ENCODE peak calls at places on chromosomes 7 and 10, in ten cellular contexts. Y is heart left ventricle, J is uterus, M is IMR-90, W is right atrium auricular region, N is AG04449, D is AG09309, P is fibroblast of lung, H is bronchial epithelial cell, T is tibial nerve. U is an unnamed sample.

GRCh38 chr7:126501617-126502016 is 751.1 kb downstream of the GRM8 start:
- DNase-seq in W (no peak), H (peak; percentile 14), D (no peak), M (no peak), Y (no peak), J (no peak), N (no peak), P (no peak), T (no peak), U (no peak)

GRCh38 chr7:138603549-138604324 is 97.4 kb downstream of the SVOPL start:
- DNase-seq in H (no peak), Y (no peak), J (no peak), N (no peak), T (no peak), P (peak; percentile 5), W (no peak), D (no peak), M (no peak), U (peak; percentile 21)

GRCh38 chr7:119931230-119931824 is 341.6 kb upstream of the KCND2 start:
- DNase-seq in M (no peak), D (no peak), P (peak; percentile 45), W (no peak), J (no peak), N (no peak), Y (no peak), H (no peak), T (no peak), U (no peak)

GRCh38 chr7:27145167-27145883 is 1.8 kb upstream of the HOXA5 start:
- DNase-seq in N (no peak), T (no peak), Y (no peak), W (no peak), M (no peak), H (no peak), J (peak; percentile 21), D (no peak), P (no peak), U (no peak)

GRCh38 chr7:123143206-123143605 is 56.6 kb downstream of the SLC13A1 start:
- DNase-seq in N (no peak), W (no peak), J (no peak), M (no peak), H (no peak), P (no peak), Y (no peak), D (no peak), T (no peak), U (no peak)

GRCh38 chr7:8210845-8211724 is 50.9 kb downstream of the ICA1 start:
- DNase-seq in M (no peak), P (no peak), H (no peak), Y (peak; percentile 42), D (no peak), W (no peak), N (no peak), T (no peak), J (no peak), U (no peak)

GRCh38 chr10:74189999-74190421 is 39.0 kb downstream of the ADK start:
- DNase-seq in D (peak; percentile 88), M (peak; percentile 93), H (peak; percentile 99), J (no peak), T (no peak), W (no peak), N (peak; percentile 91), Y (no peak), P (peak; percentile 92), U (peak; percentile 69)

GRCh38 chr10:119754936-119755335 is 29.1 kb downstream of the INPP5F start:
- DNase-seq in H (no peak), M (no peak), W (no peak), D (no peak), Y (no peak), T (no peak), N (no peak), J (no peak), P (no peak), U (no peak)

GRCh38 chr10:12849351-12850181 is 151.9 kb downstream of the CCDC3 start:
- DNase-seq in T (no peak), W (peak; percentile 55), Y (no peak), J (peak; percentile 36), P (no peak), M (no peak), N (no peak), D (no peak), H (peak; percentile 93), U (no peak)

DNA sequence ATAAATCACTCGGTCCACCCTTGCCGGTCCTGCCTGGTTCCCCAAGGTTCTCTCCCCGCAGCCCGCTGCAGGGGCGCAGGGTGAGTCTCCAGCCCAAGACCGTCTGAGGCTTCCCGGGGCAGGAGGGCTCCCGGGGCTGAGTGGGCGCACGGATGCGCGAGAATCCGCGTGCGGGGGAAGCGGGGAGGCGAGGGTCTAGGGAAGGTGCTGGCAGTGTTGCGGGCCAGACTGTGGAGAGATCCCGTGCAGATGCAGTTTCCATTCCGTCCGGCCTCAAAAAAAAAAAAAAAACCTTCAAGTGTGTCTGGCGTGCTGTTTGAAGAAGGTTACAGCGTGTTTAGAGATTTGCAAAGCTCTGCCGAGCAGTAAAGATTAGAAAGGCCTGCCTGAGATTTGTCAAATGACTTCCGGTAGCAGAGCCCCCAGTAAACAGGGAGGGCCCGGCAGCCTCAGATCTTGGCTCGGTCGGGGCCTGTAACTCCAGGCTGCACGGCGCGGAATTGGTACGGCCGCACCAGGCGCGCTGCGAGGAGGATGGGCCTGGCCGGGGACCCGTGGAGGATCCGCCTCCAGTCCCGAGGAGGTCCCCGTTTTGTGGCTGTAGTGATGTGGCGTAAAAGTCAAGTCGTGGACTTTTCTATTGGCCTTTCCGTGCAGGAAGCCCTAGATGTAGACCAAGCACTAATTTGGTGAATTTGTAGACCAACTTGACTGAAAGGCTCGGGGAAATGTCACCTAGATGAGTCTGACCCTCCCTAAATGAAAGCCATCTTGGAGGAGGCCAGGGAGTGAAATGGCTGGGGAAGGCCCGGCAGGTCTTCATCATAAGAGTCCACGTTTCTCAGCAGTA is 293.2 kb upstream of the NFE2L3 start:
- DNase-seq in N (no peak), W (no peak), T (no peak), Y (no peak), H (no peak), D (no peak), P (no peak), M (no peak), J (no peak), U (no peak)
- H3K4me3 ChIP-seq in N (no peak overlapping the region), W (no peak overlapping the region), T (no peak overlapping the region), Y (no peak overlapping the region), H (no peak overlapping the region), D (no peak overlapping the region), P (no peak overlapping the region), M (no peak overlapping the region), J (no peak overlapping the region), U (peak overlapping the region; percentile 44)

DNA sequence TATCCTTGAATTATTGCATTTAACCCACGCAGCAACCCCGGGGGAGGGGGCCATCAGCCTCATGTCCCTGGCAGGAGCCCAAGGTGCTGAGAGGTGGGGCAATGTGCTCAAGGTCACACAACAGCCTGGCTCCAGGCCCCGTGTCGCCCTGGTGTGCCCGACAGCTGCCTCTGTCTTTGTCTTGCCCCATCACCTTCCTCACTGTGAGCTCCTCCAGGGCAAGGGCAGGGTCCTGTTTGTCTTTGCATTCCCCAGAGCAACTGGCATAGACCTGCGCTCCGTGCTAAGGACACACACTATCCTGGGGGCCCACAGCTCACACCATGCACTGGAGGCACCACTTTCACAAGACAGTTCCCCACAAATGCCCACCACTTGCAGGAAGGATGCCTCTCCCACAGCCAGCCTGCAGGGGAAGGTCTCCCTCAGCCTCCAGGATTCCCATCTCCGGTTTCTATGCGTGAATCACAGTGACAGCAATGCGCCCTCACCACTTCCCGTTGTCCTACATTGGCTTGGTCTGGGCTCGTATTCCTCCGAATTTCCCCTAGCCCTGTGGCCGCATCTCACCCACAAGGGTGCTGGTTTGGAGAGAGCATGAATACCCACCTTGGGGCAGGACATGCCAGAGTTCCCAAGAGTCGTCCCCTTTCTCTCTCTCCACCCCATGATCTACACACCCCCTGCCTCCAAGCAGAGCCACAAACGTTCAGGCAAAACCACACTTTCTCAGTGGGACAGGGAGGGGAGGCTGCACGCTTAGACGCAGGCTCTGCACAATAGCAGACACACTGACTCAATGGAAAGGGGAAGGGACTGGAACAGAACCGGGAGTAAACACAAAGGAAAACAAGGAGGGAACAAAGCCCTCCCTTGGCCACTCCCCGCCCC is 10.3 kb downstream of the ITPRIP start:
- DNase-seq in W (no peak), D (peak; percentile 51), T (peak; percentile 16), N (no peak), Y (peak; percentile 86), M (peak; percentile 89), H (peak; percentile 85), J (no peak), P (peak; percentile 90), U (no peak)
- H3K4me3 ChIP-seq in W (peak overlapping the region; percentile 36), D (peak overlapping the region; percentile 26), T (peak overlapping the region; percentile 36), N (peak overlapping the region; percentile 47), Y (peak overlapping the region; percentile 27), M (peak overlapping the region; percentile 3), H (peak overlapping the region; percentile 29), J (no peak overlapping the region), P (peak overlapping the region; percentile 22), U (peak overlapping the region; percentile 21)

GRCh38 chr10:69318997-69319727 is 40.9 kb downstream of the HK1 start:
- DNase-seq in P (peak; percentile 67), W (peak; percentile 95), J (peak; percentile 79), N (no peak), Y (peak; percentile 95), M (peak; percentile 53), D (no peak), H (peak; percentile 47), T (peak; percentile 40), U (no peak)

GRCh38 chr10:69318087-69318996 is 40.0 kb downstream of the HK1 start:
- DNase-seq in P (peak; percentile 79), T (peak; percentile 78), D (peak; percentile 31), W (peak; percentile 87), M (peak; percentile 77), N (no peak), Y (peak; percentile 95), J (peak; percentile 90), H (peak; percentile 61), U (peak; percentile 34)

GRCh38 chr10:69320521-69320920 is 42.2 kb downstream of the HK1 start:
- DNase-seq in M (no peak), Y (no peak), N (no peak), J (no peak), T (no peak), P (no peak), W (no peak), D (no peak), H (no peak), U (no peak)

GRCh38 chr10:69321037-69321715 is 42.9 kb downstream of the HK1 start:
- DNase-seq in Y (no peak), H (no peak), T (no peak), M (no peak), P (no peak), W (no peak), J (no peak), D (no peak), N (no peak), U (no peak)

DNA sequence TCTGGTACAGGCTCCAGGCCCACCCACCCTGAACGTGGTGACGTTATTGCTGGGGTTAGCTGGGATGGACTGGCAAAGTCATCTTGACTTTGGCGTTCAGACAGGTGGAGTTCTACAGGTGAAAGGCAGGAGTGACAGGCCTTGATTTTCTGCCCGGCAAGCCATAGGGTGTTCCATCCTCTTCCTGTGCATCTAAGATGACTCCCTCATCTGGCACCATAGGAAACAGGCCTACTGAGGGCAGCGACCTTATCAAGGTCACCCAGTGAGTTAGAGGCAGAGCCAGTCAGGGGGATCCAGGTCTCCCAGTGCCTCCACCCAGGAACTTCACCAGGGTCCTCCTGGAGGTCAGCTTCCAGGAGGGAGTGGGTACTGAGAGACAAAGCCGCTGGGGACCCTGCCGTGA is 41.6 kb downstream of the HK1 start:
- DNase-seq in T (no peak), M (no peak), D (no peak), H (no peak), J (no peak), P (no peak), W (no peak), N (no peak), Y (no peak), U (no peak)
- H3K4me3 ChIP-seq in T (peak overlapping the region; percentile 68), M (peak overlapping the region; percentile 90), D (peak overlapping the region; percentile 91), H (peak overlapping the region; percentile 79), J (peak overlapping the region; percentile 96), P (peak overlapping the region; percentile 76), W (peak overlapping the region; percentile 94), N (peak overlapping the region; percentile 92), Y (peak overlapping the region; percentile 93), U (peak overlapping the region; percentile 92)

GRCh38 chr7:114931656-114932011 is 9.7 kb downstream of the MDFIC start:
- DNase-seq in M (no peak), P (no peak), W (no peak), T (no peak), H (no peak), N (no peak), Y (no peak), J (no peak), D (no peak), U (no peak)
- H3K4me3 ChIP-seq in M (no peak overlapping the region), P (no peak overlapping the region), W (no peak overlapping the region), T (no peak overlapping the region), H (no peak overlapping the region), N (no peak overlapping the region), Y (no peak overlapping the region), J (no peak overlapping the region), D (no peak overlapping the region), U (no peak overlapping the region)

U was measured in kidney epithelial cell.